ENCODE peak calls at places on chromosome 11, in five cellular contexts. L is CD4-positive, alpha-beta T cell; Z is OCI-LY7; F is psoas muscle; I is fibroblast of lung. E is an unnamed sample.

GRCh38 chr11:26621147-26621546 is 49.1 kb upstream of the MUC15 start:
- DNase-seq in L (no peak), Z (no peak), F (no peak), I (peak; percentile 76), E (no peak)

GRCh38 chr11:3014314-3014938 is 22.3 kb upstream of the NAP1L4 start:
- DNase-seq in L (peak; percentile 73), Z (no peak), F (no peak), I (no peak), E (no peak)

GRCh38 chr11:73152086-73152853 is 10.2 kb upstream of the FCHSD2 start:
- DNase-seq in L (no peak), Z (peak; percentile 92), F (no peak), I (no peak), E (no peak)

GRCh38 chr11:3186166-3186953 is 21.2 kb upstream of the OSBPL5 start:
- DNase-seq in L (no peak), Z (no peak), F (no peak), I (no peak), E (no peak)

GRCh38 chr11:127281534-127281933 is 281.0 kb upstream of the KIRREL3 start:
- DNase-seq in L (no peak), Z (no peak), F (no peak), I (no peak), E (no peak)

GRCh38 chr11:44315947-44316387 is 6.0 kb upstream of the ALX4 start:
- DNase-seq in L (no peak), Z (no peak), F (peak; percentile 41), I (no peak), E (no peak)

GRCh38 chr11:61814958-61815789 is 1.6 kb downstream of the FADS1 start:
- DNase-seq in L (no peak), Z (no peak), F (peak; percentile 97), I (peak; percentile 98), E (peak; percentile 99)

GRCh38 chr11:36436084-36436483 is 74.0 kb downstream of the TRAF6 start:
- DNase-seq in L (no peak), Z (no peak), F (no peak), I (no peak), E (no peak)

GRCh38 chr11:45593992-45594391 is 71.4 kb downstream of the CHST1 start:
- DNase-seq in L (no peak), Z (peak; percentile 14), F (no peak), I (no peak), E (no peak)

GRCh38 chr11:111521132-111521531 is 6.6 kb downstream of the HOATZ start:
- DNase-seq in L (no peak), Z (no peak), F (no peak), I (no peak), E (no peak)

GRCh38 chr11:77155082-77155475 is 27.0 kb downstream of the MYO7A start:
- DNase-seq in L (no peak), Z (no peak), F (no peak), I (no peak), E (no peak)

GRCh38 chr11:128424271-128424709 is 163.1 kb downstream of the ETS1 start:
- DNase-seq in L (no peak), Z (no peak), F (peak; percentile 67), I (peak; percentile 43), E (no peak)

GRCh38 chr11:114399903-114400221 is 449 bp downstream of the C11orf71 start:
- DNase-seq in L (no peak), Z (peak; percentile 60), F (peak; percentile 72), I (no peak), E (peak; percentile 77)

GRCh38 chr11:17267576-17267975 is 9.0 kb upstream of the NUCB2 start:
- DNase-seq in L (no peak), Z (no peak), F (no peak), I (no peak), E (no peak)

GRCh38 chr11:112174789-112175595 is at the start of gene BCO2:
- DNase-seq in L (peak; percentile 6), Z (peak; percentile 30), F (peak; percentile 81), I (peak; percentile 83), E (peak; percentile 67)

GRCh38 chr11:123707606-123708205 is 33.8 kb downstream of the ZNF202 start:
- DNase-seq in L (peak; percentile 49), Z (peak; percentile 26), F (peak; percentile 25), I (peak; percentile 75), E (peak; percentile 60)

GRCh38 chr11:94558932-94559331 is 8.2 kb upstream of the PIWIL4 start:
- DNase-seq in L (no peak), Z (no peak), F (no peak), I (no peak), E (no peak)

GRCh38 chr11:68999093-68999747 is 13.8 kb downstream of the MRGPRF start:
- DNase-seq in L (no peak), Z (no peak), F (no peak), I (no peak), E (peak; percentile 13)

GRCh38 chr11:19938051-19938856 is 222.0 kb downstream of the DBX1 start:
- DNase-seq in L (no peak), Z (peak; percentile 42), F (peak; percentile 40), I (peak; percentile 65), E (peak; percentile 59)

GRCh38 chr11:33147559-33147958 is 13.7 kb downstream of the CSTF3 start:
- DNase-seq in L (no peak), Z (no peak), F (no peak), I (no peak), E (no peak)

GRCh38 chr11:74024630-74025029 is 15.7 kb upstream of the UCP3 start:
- DNase-seq in L (no peak), Z (no peak), F (peak; percentile 83), I (peak; percentile 95), E (no peak)

GRCh38 chr11:35146711-35147110 is 7.7 kb downstream of the CD44 start:
- DNase-seq in L (no peak), Z (no peak), F (no peak), I (no peak), E (no peak)

GRCh38 chr11:62757846-62758788 is 3.3 kb upstream of the POLR2G start:
- DNase-seq in L (no peak), Z (no peak), F (no peak), I (no peak), E (peak; percentile 91)

GRCh38 chr11:75673977-75674582 is 5.2 kb upstream of the MAP6 start:
- DNase-seq in L (no peak), Z (peak; percentile 10), F (no peak), I (peak; percentile 42), E (no peak)

DNA sequence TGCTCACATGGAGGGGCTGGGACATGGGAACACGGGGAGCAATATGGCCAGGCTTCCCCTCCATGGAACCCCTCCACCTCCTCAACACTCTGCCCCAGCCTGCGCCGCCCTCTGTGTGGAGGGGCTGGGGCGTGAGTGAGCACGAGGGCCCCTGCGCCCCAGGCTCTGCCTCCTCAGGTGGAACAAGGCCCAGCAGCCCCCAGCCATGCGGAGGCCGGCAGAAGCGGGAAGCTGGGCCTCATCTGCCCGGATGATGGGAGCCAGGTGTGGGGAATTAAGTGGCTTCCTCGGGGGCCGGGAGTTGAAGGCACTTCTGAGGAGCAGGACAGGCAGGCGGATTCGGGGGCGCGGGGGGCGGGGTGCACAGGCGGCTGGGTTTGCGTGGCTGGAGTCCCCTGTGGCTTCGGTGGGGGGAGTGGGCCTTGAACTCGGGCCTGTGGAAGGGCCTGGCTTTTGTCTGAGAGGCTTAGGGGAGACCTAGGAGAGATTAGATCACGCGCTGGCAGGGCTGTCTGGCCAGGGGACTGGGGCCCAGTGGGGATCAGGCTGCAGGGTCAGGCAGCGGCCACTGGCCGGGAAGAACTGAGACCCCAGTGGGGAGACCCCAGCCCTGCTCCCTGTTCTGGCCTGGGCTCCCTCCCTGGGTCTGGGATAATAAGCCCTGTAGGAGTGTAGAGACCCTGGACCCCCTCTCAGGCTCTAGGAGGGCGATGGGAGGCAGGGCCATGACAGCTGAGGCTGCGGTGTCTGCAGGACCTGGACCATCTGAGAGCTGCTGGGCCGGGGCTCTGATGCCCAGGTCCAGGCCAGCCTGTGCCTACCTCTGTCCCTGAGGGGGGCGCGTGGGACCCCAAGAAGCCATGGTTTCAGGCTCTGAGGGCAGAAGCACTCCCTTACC is 13.3 kb downstream of the PRR33 start:
- DNase-seq in L (no peak), Z (no peak), F (peak; percentile 54), I (no peak), E (no peak)
- H3K27ac ChIP-seq in L (no peak overlapping the region), Z (no peak overlapping the region), F (peak overlapping the region; percentile 68), I (no peak overlapping the region), E (no peak overlapping the region)

GRCh38 chr11:107859459-107860239 is 1.1 kb upstream of the SLC35F2 start:
- DNase-seq in L (peak; percentile 20), Z (peak; percentile 53), F (peak; percentile 36), I (no peak), E (peak; percentile 50)

GRCh38 chr11:107856981-107857517 is 1.5 kb downstream of the SLC35F2 start:
- DNase-seq in L (no peak), Z (no peak), F (no peak), I (no peak), E (no peak)

GRCh38 chr11:107856180-107856980 is 2.2 kb downstream of the SLC35F2 start:
- DNase-seq in L (no peak), Z (no peak), F (no peak), I (no peak), E (peak; percentile 42)

GRCh38 chr11:107858217-107859070 is at the start of gene SLC35F2:
- DNase-seq in L (peak; percentile 61), Z (peak; percentile 91), F (peak; percentile 42), I (peak; percentile 42), E (peak; percentile 86)

GRCh38 chr11:107857550-107858216 is 904 bp downstream of the SLC35F2 start:
- DNase-seq in L (no peak), Z (no peak), F (no peak), I (peak; percentile 21), E (no peak)
- TF ChIP-seq CTCF in L (no peak), Z (no peak), F (no peak), I (no peak), E (no peak)

GRCh38 chr11:12815931-12816494 is 141.8 kb downstream of the TEAD1 start:
- DNase-seq in L (no peak), Z (peak; percentile 48), F (no peak), I (no peak), E (no peak)

GRCh38 chr11:12817681-12818332 is 143.6 kb downstream of the TEAD1 start:
- DNase-seq in L (no peak), Z (no peak), F (no peak), I (peak; percentile 42), E (no peak)

GRCh38 chr11:12822623-12823022 is 148.4 kb downstream of the TEAD1 start:
- DNase-seq in L (no peak), Z (no peak), F (no peak), I (no peak), E (no peak)

GRCh38 chr11:12815150-12815523 is 140.9 kb downstream of the TEAD1 start:
- DNase-seq in L (no peak), Z (no peak), F (no peak), I (no peak), E (no peak)

GRCh38 chr11:12818333-12819015 is 144.3 kb downstream of the TEAD1 start:
- DNase-seq in L (no peak), Z (no peak), F (no peak), I (peak; percentile 84), E (no peak)
- H3K27ac ChIP-seq in L (no peak overlapping the region), Z (no peak overlapping the region), F (peak overlapping the region; percentile 87), I (peak overlapping the region; percentile 33), E (no peak overlapping the region)

GRCh38 chr11:66953431-66953833 is 4.8 kb downstream of the PC start:
- DNase-seq in L (no peak), Z (no peak), F (no peak), I (no peak), E (no peak)

GRCh38 chr11:66957971-66958231 is 282 bp downstream of the PC start:
- DNase-seq in L (no peak), Z (no peak), F (no peak), I (no peak), E (no peak)

GRCh38 chr11:66958956-66959274 is 732 bp upstream of the PC start:
- DNase-seq in L (no peak), Z (no peak), F (no peak), I (no peak), E (no peak)

GRCh38 chr11:66958232-66958955 is at the start of gene PC:
- DNase-seq in L (peak; percentile 96), Z (peak; percentile 98), F (peak; percentile 100), I (peak; percentile 100), E (peak; percentile 100)

GRCh38 chr11:66956689-66957290 is 1.4 kb downstream of the PC start:
- DNase-seq in L (no peak), Z (peak; percentile 20), F (no peak), I (peak; percentile 77), E (peak; percentile 47)
- TF ChIP-seq CTCF in L (no peak), Z (no peak), F (no peak), I (no peak), E (peak; percentile 17)